ENCODE peak calls at places on chromosomes 2 and 18, in eight cellular contexts. One of them, this sample, is unnamed.

GRCh38 chr2:237091779-237092436 is 6.2 kb downstream of the COPS8 start:
- DNase-seq in CD8-positive, alpha-beta memory T cell: no peak
- DNase-seq in IMR-90: peak; percentile 69
- DNase-seq in GM23248: peak; percentile 92
- DNase-seq in NCI-H1105: no peak
- DNase-seq in fibroblast of the aortic adventitia: peak; percentile 77
- DNase-seq in lung: no peak
- DNase-seq in stimulated activated CD8-positive, alpha-beta memory T cell treated with anti-CD3 and anti-CD28 coated beads, Interleukin-4, amount 100 ng/mL, for 4 hours: no peak
- DNase-seq in this sample: no peak

GRCh38 chr2:169136885-169137534 is 67.6 kb downstream of the DHRS9 start:
- DNase-seq in CD8-positive, alpha-beta memory T cell: no peak
- DNase-seq in IMR-90: no peak
- DNase-seq in GM23248: no peak
- DNase-seq in NCI-H1105: no peak
- DNase-seq in fibroblast of the aortic adventitia: no peak
- DNase-seq in lung: no peak
- DNase-seq in stimulated activated CD8-positive, alpha-beta memory T cell treated with anti-CD3 and anti-CD28 coated beads, Interleukin-4, amount 100 ng/mL, for 4 hours: no peak
- DNase-seq in this sample: no peak

GRCh38 chr2:120053891-120054290 is 41.0 kb downstream of the EPB41L5 start:
- DNase-seq in CD8-positive, alpha-beta memory T cell: no peak
- DNase-seq in IMR-90: peak; percentile 21
- DNase-seq in GM23248: peak; percentile 45
- DNase-seq in NCI-H1105: no peak
- DNase-seq in fibroblast of the aortic adventitia: no peak
- DNase-seq in lung: no peak
- DNase-seq in stimulated activated CD8-positive, alpha-beta memory T cell treated with anti-CD3 and anti-CD28 coated beads, Interleukin-4, amount 100 ng/mL, for 4 hours: no peak
- DNase-seq in this sample: no peak

GRCh38 chr2:191899442-191899841 is 52.6 kb upstream of the CAVIN2 start:
- DNase-seq in CD8-positive, alpha-beta memory T cell: no peak
- DNase-seq in IMR-90: peak; percentile 91
- DNase-seq in GM23248: peak; percentile 93
- DNase-seq in NCI-H1105: no peak
- DNase-seq in fibroblast of the aortic adventitia: peak; percentile 88
- DNase-seq in lung: no peak
- DNase-seq in stimulated activated CD8-positive, alpha-beta memory T cell treated with anti-CD3 and anti-CD28 coated beads, Interleukin-4, amount 100 ng/mL, for 4 hours: no peak
- DNase-seq in this sample: no peak

GRCh38 chr18:67300498-67300897 is 216.0 kb downstream of the DSEL start:
- DNase-seq in CD8-positive, alpha-beta memory T cell: no peak
- DNase-seq in IMR-90: no peak
- DNase-seq in GM23248: no peak
- DNase-seq in NCI-H1105: no peak
- DNase-seq in fibroblast of the aortic adventitia: no peak
- DNase-seq in lung: no peak
- DNase-seq in stimulated activated CD8-positive, alpha-beta memory T cell treated with anti-CD3 and anti-CD28 coated beads, Interleukin-4, amount 100 ng/mL, for 4 hours: no peak
- DNase-seq in this sample: no peak

GRCh38 chr2:140274891-140275290 is 1494.7 kb upstream of the NXPH2 start:
- DNase-seq in CD8-positive, alpha-beta memory T cell: no peak
- DNase-seq in IMR-90: no peak
- DNase-seq in GM23248: no peak
- DNase-seq in NCI-H1105: no peak
- DNase-seq in fibroblast of the aortic adventitia: no peak
- DNase-seq in lung: no peak
- DNase-seq in stimulated activated CD8-positive, alpha-beta memory T cell treated with anti-CD3 and anti-CD28 coated beads, Interleukin-4, amount 100 ng/mL, for 4 hours: no peak
- DNase-seq in this sample: no peak

GRCh38 chr2:61426267-61426897 is 44.5 kb downstream of the USP34 start:
- DNase-seq in CD8-positive, alpha-beta memory T cell: peak; percentile 56
- DNase-seq in IMR-90: no peak
- DNase-seq in GM23248: peak; percentile 63
- DNase-seq in NCI-H1105: no peak
- DNase-seq in fibroblast of the aortic adventitia: no peak
- DNase-seq in lung: peak; percentile 54
- DNase-seq in stimulated activated CD8-positive, alpha-beta memory T cell treated with anti-CD3 and anti-CD28 coated beads, Interleukin-4, amount 100 ng/mL, for 4 hours: peak; percentile 43
- DNase-seq in this sample: no peak

GRCh38 chr2:5077479-5078089 is 614.6 kb upstream of the SOX11 start:
- DNase-seq in CD8-positive, alpha-beta memory T cell: no peak
- DNase-seq in IMR-90: no peak
- DNase-seq in GM23248: no peak
- DNase-seq in NCI-H1105: no peak
- DNase-seq in fibroblast of the aortic adventitia: no peak
- DNase-seq in lung: no peak
- DNase-seq in stimulated activated CD8-positive, alpha-beta memory T cell treated with anti-CD3 and anti-CD28 coated beads, Interleukin-4, amount 100 ng/mL, for 4 hours: no peak
- DNase-seq in this sample: no peak

GRCh38 chr2:57696016-57696415 is 350.6 kb upstream of the VRK2 start:
- DNase-seq in CD8-positive, alpha-beta memory T cell: no peak
- DNase-seq in IMR-90: peak; percentile 1
- DNase-seq in GM23248: peak; percentile 26
- DNase-seq in NCI-H1105: no peak
- DNase-seq in fibroblast of the aortic adventitia: no peak
- DNase-seq in lung: no peak
- DNase-seq in stimulated activated CD8-positive, alpha-beta memory T cell treated with anti-CD3 and anti-CD28 coated beads, Interleukin-4, amount 100 ng/mL, for 4 hours: no peak
- DNase-seq in this sample: no peak

GRCh38 chr18:61991201-61991600 is 98.4 kb upstream of the RNF152 start:
- DNase-seq in CD8-positive, alpha-beta memory T cell: no peak
- DNase-seq in IMR-90: peak; percentile 71
- DNase-seq in GM23248: peak; percentile 79
- DNase-seq in NCI-H1105: no peak
- DNase-seq in fibroblast of the aortic adventitia: peak; percentile 93
- DNase-seq in lung: no peak
- DNase-seq in stimulated activated CD8-positive, alpha-beta memory T cell treated with anti-CD3 and anti-CD28 coated beads, Interleukin-4, amount 100 ng/mL, for 4 hours: no peak
- DNase-seq in this sample: no peak

GRCh38 chr18:23852236-23853045 is 162.1 kb upstream of the TTC39C start:
- DNase-seq in CD8-positive, alpha-beta memory T cell: no peak
- DNase-seq in IMR-90: no peak
- DNase-seq in GM23248: no peak
- DNase-seq in NCI-H1105: no peak
- DNase-seq in fibroblast of the aortic adventitia: no peak
- DNase-seq in lung: no peak
- DNase-seq in stimulated activated CD8-positive, alpha-beta memory T cell treated with anti-CD3 and anti-CD28 coated beads, Interleukin-4, amount 100 ng/mL, for 4 hours: no peak
- DNase-seq in this sample: no peak

GRCh38 chr2:86253424-86253823 is 54.2 kb downstream of the MRPL35 start:
- DNase-seq in CD8-positive, alpha-beta memory T cell: no peak
- DNase-seq in IMR-90: no peak
- DNase-seq in GM23248: no peak
- DNase-seq in NCI-H1105: no peak
- DNase-seq in fibroblast of the aortic adventitia: no peak
- DNase-seq in lung: no peak
- DNase-seq in stimulated activated CD8-positive, alpha-beta memory T cell treated with anti-CD3 and anti-CD28 coated beads, Interleukin-4, amount 100 ng/mL, for 4 hours: no peak
- DNase-seq in this sample: no peak

GRCh38 chr2:62573137-62573731 is 67.2 kb upstream of the TMEM17 start:
- DNase-seq in CD8-positive, alpha-beta memory T cell: no peak
- DNase-seq in IMR-90: peak; percentile 26
- DNase-seq in GM23248: no peak
- DNase-seq in NCI-H1105: no peak
- DNase-seq in fibroblast of the aortic adventitia: no peak
- DNase-seq in lung: no peak
- DNase-seq in stimulated activated CD8-positive, alpha-beta memory T cell treated with anti-CD3 and anti-CD28 coated beads, Interleukin-4, amount 100 ng/mL, for 4 hours: no peak
- DNase-seq in this sample: no peak

GRCh38 chr2:99275882-99276281 is 20.4 kb upstream of the LYG2 start:
- DNase-seq in CD8-positive, alpha-beta memory T cell: no peak
- DNase-seq in IMR-90: no peak
- DNase-seq in GM23248: no peak
- DNase-seq in NCI-H1105: no peak
- DNase-seq in fibroblast of the aortic adventitia: no peak
- DNase-seq in lung: no peak
- DNase-seq in stimulated activated CD8-positive, alpha-beta memory T cell treated with anti-CD3 and anti-CD28 coated beads, Interleukin-4, amount 100 ng/mL, for 4 hours: no peak
- DNase-seq in this sample: no peak

GRCh38 chr2:160649698-160650097 is 156.1 kb upstream of the RBMS1 start:
- DNase-seq in CD8-positive, alpha-beta memory T cell: no peak
- DNase-seq in IMR-90: no peak
- DNase-seq in GM23248: no peak
- DNase-seq in NCI-H1105: no peak
- DNase-seq in fibroblast of the aortic adventitia: no peak
- DNase-seq in lung: no peak
- DNase-seq in stimulated activated CD8-positive, alpha-beta memory T cell treated with anti-CD3 and anti-CD28 coated beads, Interleukin-4, amount 100 ng/mL, for 4 hours: no peak
- DNase-seq in this sample: no peak

GRCh38 chr18:40046596-40046995 is 1908.4 kb upstream of the PIK3C3 start:
- DNase-seq in CD8-positive, alpha-beta memory T cell: no peak
- DNase-seq in IMR-90: no peak
- DNase-seq in GM23248: no peak
- DNase-seq in NCI-H1105: no peak
- DNase-seq in fibroblast of the aortic adventitia: no peak
- DNase-seq in lung: no peak
- DNase-seq in stimulated activated CD8-positive, alpha-beta memory T cell treated with anti-CD3 and anti-CD28 coated beads, Interleukin-4, amount 100 ng/mL, for 4 hours: no peak
- DNase-seq in this sample: no peak

GRCh38 chr2:215826838-215827441 is 186.4 kb downstream of the MREG start:
- DNase-seq in CD8-positive, alpha-beta memory T cell: no peak
- DNase-seq in IMR-90: peak; percentile 39
- DNase-seq in GM23248: peak; percentile 56
- DNase-seq in NCI-H1105: no peak
- DNase-seq in fibroblast of the aortic adventitia: peak; percentile 74
- DNase-seq in lung: no peak
- DNase-seq in stimulated activated CD8-positive, alpha-beta memory T cell treated with anti-CD3 and anti-CD28 coated beads, Interleukin-4, amount 100 ng/mL, for 4 hours: no peak
- DNase-seq in this sample: no peak

GRCh38 chr2:224417361-224417729 is 15.4 kb upstream of the FAM124B start:
- DNase-seq in CD8-positive, alpha-beta memory T cell: no peak
- DNase-seq in IMR-90: no peak
- DNase-seq in GM23248: no peak
- DNase-seq in NCI-H1105: no peak
- DNase-seq in fibroblast of the aortic adventitia: no peak
- DNase-seq in lung: no peak
- DNase-seq in stimulated activated CD8-positive, alpha-beta memory T cell treated with anti-CD3 and anti-CD28 coated beads, Interleukin-4, amount 100 ng/mL, for 4 hours: no peak
- DNase-seq in this sample: no peak

GRCh38 chr2:19178175-19178574 is 180.2 kb downstream of the OSR1 start:
- DNase-seq in CD8-positive, alpha-beta memory T cell: no peak
- DNase-seq in IMR-90: peak; percentile 24
- DNase-seq in GM23248: peak; percentile 19
- DNase-seq in NCI-H1105: no peak
- DNase-seq in fibroblast of the aortic adventitia: peak; percentile 87
- DNase-seq in lung: no peak
- DNase-seq in stimulated activated CD8-positive, alpha-beta memory T cell treated with anti-CD3 and anti-CD28 coated beads, Interleukin-4, amount 100 ng/mL, for 4 hours: no peak
- DNase-seq in this sample: no peak

GRCh38 chr2:238290079-238290478 is 1.7 kb upstream of the PER2 start:
- DNase-seq in CD8-positive, alpha-beta memory T cell: peak; percentile 56
- DNase-seq in IMR-90: no peak
- DNase-seq in GM23248: no peak
- DNase-seq in NCI-H1105: no peak
- DNase-seq in fibroblast of the aortic adventitia: peak; percentile 26
- DNase-seq in lung: peak; percentile 57
- DNase-seq in stimulated activated CD8-positive, alpha-beta memory T cell treated with anti-CD3 and anti-CD28 coated beads, Interleukin-4, amount 100 ng/mL, for 4 hours: no peak
- DNase-seq in this sample: no peak

GRCh38 chr2:55877101-55877500 is 46.5 kb downstream of the EFEMP1 start:
- DNase-seq in CD8-positive, alpha-beta memory T cell: no peak
- DNase-seq in IMR-90: no peak
- DNase-seq in GM23248: peak; percentile 76
- DNase-seq in NCI-H1105: no peak
- DNase-seq in fibroblast of the aortic adventitia: peak; percentile 68
- DNase-seq in lung: no peak
- DNase-seq in stimulated activated CD8-positive, alpha-beta memory T cell treated with anti-CD3 and anti-CD28 coated beads, Interleukin-4, amount 100 ng/mL, for 4 hours: no peak
- DNase-seq in this sample: no peak

GRCh38 chr2:240811346-240812300 is 8.4 kb downstream of the KIF1A start:
- DNase-seq in CD8-positive, alpha-beta memory T cell: no peak
- DNase-seq in IMR-90: no peak
- DNase-seq in GM23248: no peak
- DNase-seq in NCI-H1105: no peak
- DNase-seq in fibroblast of the aortic adventitia: no peak
- DNase-seq in lung: no peak
- DNase-seq in stimulated activated CD8-positive, alpha-beta memory T cell treated with anti-CD3 and anti-CD28 coated beads, Interleukin-4, amount 100 ng/mL, for 4 hours: no peak
- DNase-seq in this sample: no peak

GRCh38 chr18:993560-993959 is 88.9 kb downstream of the ADCYAP1 start:
- DNase-seq in CD8-positive, alpha-beta memory T cell: no peak
- DNase-seq in IMR-90: no peak
- DNase-seq in GM23248: no peak
- DNase-seq in NCI-H1105: no peak
- DNase-seq in fibroblast of the aortic adventitia: no peak
- DNase-seq in lung: no peak
- DNase-seq in stimulated activated CD8-positive, alpha-beta memory T cell treated with anti-CD3 and anti-CD28 coated beads, Interleukin-4, amount 100 ng/mL, for 4 hours: no peak
- DNase-seq in this sample: no peak

GRCh38 chr2:10188729-10189305 is 66.3 kb downstream of the RRM2 start:
- DNase-seq in CD8-positive, alpha-beta memory T cell: no peak
- DNase-seq in IMR-90: no peak
- DNase-seq in GM23248: no peak
- DNase-seq in NCI-H1105: no peak
- DNase-seq in fibroblast of the aortic adventitia: no peak
- DNase-seq in lung: no peak
- DNase-seq in stimulated activated CD8-positive, alpha-beta memory T cell treated with anti-CD3 and anti-CD28 coated beads, Interleukin-4, amount 100 ng/mL, for 4 hours: no peak
- DNase-seq in this sample: no peak

GRCh38 chr2:120404941-120405768 is 59.2 kb downstream of the INHBB start:
- DNase-seq in CD8-positive, alpha-beta memory T cell: no peak
- DNase-seq in IMR-90: no peak
- DNase-seq in GM23248: no peak
- DNase-seq in NCI-H1105: no peak
- DNase-seq in fibroblast of the aortic adventitia: no peak
- DNase-seq in lung: no peak
- DNase-seq in stimulated activated CD8-positive, alpha-beta memory T cell treated with anti-CD3 and anti-CD28 coated beads, Interleukin-4, amount 100 ng/mL, for 4 hours: no peak
- DNase-seq in this sample: no peak

GRCh38 chr2:118613742-118614141 is 233.7 kb downstream of the EN1 start:
- DNase-seq in CD8-positive, alpha-beta memory T cell: no peak
- DNase-seq in IMR-90: no peak
- DNase-seq in GM23248: no peak
- DNase-seq in NCI-H1105: no peak
- DNase-seq in fibroblast of the aortic adventitia: no peak
- DNase-seq in lung: no peak
- DNase-seq in stimulated activated CD8-positive, alpha-beta memory T cell treated with anti-CD3 and anti-CD28 coated beads, Interleukin-4, amount 100 ng/mL, for 4 hours: no peak
- DNase-seq in this sample: no peak

GRCh38 chr18:76791642-76792041 is 30.7 kb upstream of the ZNF236 start:
- DNase-seq in CD8-positive, alpha-beta memory T cell: no peak
- DNase-seq in IMR-90: no peak
- DNase-seq in GM23248: no peak
- DNase-seq in NCI-H1105: no peak
- DNase-seq in fibroblast of the aortic adventitia: no peak
- DNase-seq in lung: no peak
- DNase-seq in stimulated activated CD8-positive, alpha-beta memory T cell treated with anti-CD3 and anti-CD28 coated beads, Interleukin-4, amount 100 ng/mL, for 4 hours: no peak
- DNase-seq in this sample: no peak

GRCh38 chr2:192151848-192152247 is 42.9 kb downstream of the TMEFF2 start:
- DNase-seq in CD8-positive, alpha-beta memory T cell: no peak
- DNase-seq in IMR-90: peak; percentile 74
- DNase-seq in GM23248: peak; percentile 58
- DNase-seq in NCI-H1105: peak; percentile 29
- DNase-seq in fibroblast of the aortic adventitia: peak; percentile 25
- DNase-seq in lung: no peak
- DNase-seq in stimulated activated CD8-positive, alpha-beta memory T cell treated with anti-CD3 and anti-CD28 coated beads, Interleukin-4, amount 100 ng/mL, for 4 hours: no peak
- DNase-seq in this sample: no peak

GRCh38 chr2:53755022-53755630 is 12.5 kb upstream of the CHAC2 start:
- DNase-seq in CD8-positive, alpha-beta memory T cell: no peak
- DNase-seq in IMR-90: no peak
- DNase-seq in GM23248: peak; percentile 79
- DNase-seq in NCI-H1105: no peak
- DNase-seq in fibroblast of the aortic adventitia: peak; percentile 44
- DNase-seq in lung: peak; percentile 80
- DNase-seq in stimulated activated CD8-positive, alpha-beta memory T cell treated with anti-CD3 and anti-CD28 coated beads, Interleukin-4, amount 100 ng/mL, for 4 hours: no peak
- DNase-seq in this sample: no peak

GRCh38 chr2:128754246-128754724 is 435.6 kb upstream of the HS6ST1 start:
- DNase-seq in CD8-positive, alpha-beta memory T cell: no peak
- DNase-seq in IMR-90: no peak
- DNase-seq in GM23248: no peak
- DNase-seq in NCI-H1105: no peak
- DNase-seq in fibroblast of the aortic adventitia: no peak
- DNase-seq in lung: no peak
- DNase-seq in stimulated activated CD8-positive, alpha-beta memory T cell treated with anti-CD3 and anti-CD28 coated beads, Interleukin-4, amount 100 ng/mL, for 4 hours: no peak
- DNase-seq in this sample: no peak

GRCh38 chr18:61922435-61922834 is 29.6 kb upstream of the RNF152 start:
- DNase-seq in CD8-positive, alpha-beta memory T cell: no peak
- DNase-seq in IMR-90: peak; percentile 15
- DNase-seq in GM23248: peak; percentile 52
- DNase-seq in NCI-H1105: no peak
- DNase-seq in fibroblast of the aortic adventitia: no peak
- DNase-seq in lung: no peak
- DNase-seq in stimulated activated CD8-positive, alpha-beta memory T cell treated with anti-CD3 and anti-CD28 coated beads, Interleukin-4, amount 100 ng/mL, for 4 hours: no peak
- DNase-seq in this sample: no peak

GRCh38 chr2:118348380-118349024 is 260.2 kb downstream of the INSIG2 start:
- DNase-seq in CD8-positive, alpha-beta memory T cell: no peak
- DNase-seq in IMR-90: no peak
- DNase-seq in GM23248: no peak
- DNase-seq in NCI-H1105: peak; percentile 46
- DNase-seq in fibroblast of the aortic adventitia: no peak
- DNase-seq in lung: no peak
- DNase-seq in stimulated activated CD8-positive, alpha-beta memory T cell treated with anti-CD3 and anti-CD28 coated beads, Interleukin-4, amount 100 ng/mL, for 4 hours: no peak
- DNase-seq in this sample: no peak

GRCh38 chr18:61713502-61713901 is 179.3 kb downstream of the RNF152 start:
- DNase-seq in CD8-positive, alpha-beta memory T cell: no peak
- DNase-seq in IMR-90: no peak
- DNase-seq in GM23248: no peak
- DNase-seq in NCI-H1105: no peak
- DNase-seq in fibroblast of the aortic adventitia: no peak
- DNase-seq in lung: no peak
- DNase-seq in stimulated activated CD8-positive, alpha-beta memory T cell treated with anti-CD3 and anti-CD28 coated beads, Interleukin-4, amount 100 ng/mL, for 4 hours: no peak
- DNase-seq in this sample: no peak

GRCh38 chr2:8456149-8457091 is 225.4 kb upstream of the ID2 start:
- DNase-seq in CD8-positive, alpha-beta memory T cell: peak; percentile 27
- DNase-seq in IMR-90: no peak
- DNase-seq in GM23248: no peak
- DNase-seq in NCI-H1105: no peak
- DNase-seq in fibroblast of the aortic adventitia: no peak
- DNase-seq in lung: no peak
- DNase-seq in stimulated activated CD8-positive, alpha-beta memory T cell treated with anti-CD3 and anti-CD28 coated beads, Interleukin-4, amount 100 ng/mL, for 4 hours: no peak
- DNase-seq in this sample: peak; percentile 42

This sample was measured in left lobe of liver.